ENCODE peak calls at places on chromosome 10, in five cellular contexts. One of them, this sample, is unnamed.

GRCh38 chr10:91190876-91191580 is 29.4 kb upstream of the PCGF5 start:
- DNase-seq in GM23248: peak
- DNase-seq in esophagus squamous epithelium: no peak
- DNase-seq in brain microvascular endothelial cell: peak
- DNase-seq in PC-3: peak
- DNase-seq in this sample: no peak

GRCh38 chr10:128137877-128138276 is 11.7 kb upstream of the MKI67 start:
- DNase-seq in esophagus squamous epithelium: no peak
- DNase-seq in GM23248: peak
- DNase-seq in PC-3: no peak
- DNase-seq in brain microvascular endothelial cell: no peak
- DNase-seq in this sample: no peak

GRCh38 chr10:14587540-14588083 is 187.1 kb downstream of the FAM107B start:
- DNase-seq in brain microvascular endothelial cell: no peak
- DNase-seq in GM23248: no peak
- DNase-seq in PC-3: no peak
- DNase-seq in esophagus squamous epithelium: no peak
- DNase-seq in this sample: no peak

GRCh38 chr10:119306514-119306951 is 99.2 kb downstream of the GRK5 start:
- DNase-seq in esophagus squamous epithelium: peak
- DNase-seq in GM23248: peak
- DNase-seq in brain microvascular endothelial cell: no peak
- DNase-seq in PC-3: peak
- DNase-seq in this sample: no peak

GRCh38 chr10:15705298-15705697 is 14.4 kb downstream of the ITGA8 start:
- DNase-seq in PC-3: no peak
- DNase-seq in esophagus squamous epithelium: no peak
- DNase-seq in brain microvascular endothelial cell: no peak
- DNase-seq in GM23248: no peak
- DNase-seq in this sample: no peak

GRCh38 chr10:52314007-52314821 is at the start of gene DKK1:
- DNase-seq in PC-3: peak
- DNase-seq in esophagus squamous epithelium: no peak
- DNase-seq in GM23248: peak
- DNase-seq in brain microvascular endothelial cell: peak
- DNase-seq in this sample: peak

GRCh38 chr10:5871596-5871995 is 18.1 kb downstream of the ANKRD16 start:
- DNase-seq in GM23248: no peak
- DNase-seq in PC-3: peak
- DNase-seq in esophagus squamous epithelium: no peak
- DNase-seq in brain microvascular endothelial cell: no peak
- DNase-seq in this sample: no peak

GRCh38 chr10:30199376-30200018 is 140.1 kb upstream of the JCAD start:
- DNase-seq in brain microvascular endothelial cell: no peak
- DNase-seq in esophagus squamous epithelium: no peak
- DNase-seq in PC-3: peak
- DNase-seq in GM23248: no peak
- DNase-seq in this sample: peak

GRCh38 chr10:76973515-76974289 is 663.9 kb downstream of the KCNMA1 start:
- DNase-seq in PC-3: peak
- DNase-seq in esophagus squamous epithelium: no peak
- DNase-seq in GM23248: peak
- DNase-seq in brain microvascular endothelial cell: no peak
- DNase-seq in this sample: no peak

GRCh38 chr10:131997366-131998049 is 15.8 kb upstream of the BNIP3 start:
- DNase-seq in PC-3: peak
- DNase-seq in GM23248: peak
- DNase-seq in esophagus squamous epithelium: peak
- DNase-seq in brain microvascular endothelial cell: peak
- DNase-seq in this sample: peak

GRCh38 chr10:73965890-73966768 is 31.8 kb upstream of the VCL start:
- DNase-seq in esophagus squamous epithelium: no peak
- DNase-seq in GM23248: peak
- DNase-seq in brain microvascular endothelial cell: peak
- DNase-seq in PC-3: peak
- DNase-seq in this sample: peak

GRCh38 chr10:102400598-102401321 is 5.3 kb downstream of the NFKB2 start:
- DNase-seq in GM23248: no peak
- DNase-seq in brain microvascular endothelial cell: no peak
- DNase-seq in PC-3: no peak
- DNase-seq in esophagus squamous epithelium: no peak
- DNase-seq in this sample: no peak

GRCh38 chr10:102400061-102400460 is 4.6 kb downstream of the NFKB2 start:
- DNase-seq in esophagus squamous epithelium: no peak
- DNase-seq in PC-3: no peak
- DNase-seq in brain microvascular endothelial cell: no peak
- DNase-seq in GM23248: no peak
- DNase-seq in this sample: no peak

GRCh38 chr10:102398172-102399020 is 2.9 kb downstream of the NFKB2 start:
- DNase-seq in PC-3: no peak
- DNase-seq in brain microvascular endothelial cell: no peak
- DNase-seq in esophagus squamous epithelium: no peak
- DNase-seq in GM23248: no peak
- DNase-seq in this sample: no peak

GRCh38 chr10:102401322-102401614 is 5.8 kb downstream of the NFKB2 start:
- DNase-seq in GM23248: no peak
- DNase-seq in brain microvascular endothelial cell: no peak
- DNase-seq in PC-3: no peak
- DNase-seq in esophagus squamous epithelium: no peak
- DNase-seq in this sample: no peak

DNA sequence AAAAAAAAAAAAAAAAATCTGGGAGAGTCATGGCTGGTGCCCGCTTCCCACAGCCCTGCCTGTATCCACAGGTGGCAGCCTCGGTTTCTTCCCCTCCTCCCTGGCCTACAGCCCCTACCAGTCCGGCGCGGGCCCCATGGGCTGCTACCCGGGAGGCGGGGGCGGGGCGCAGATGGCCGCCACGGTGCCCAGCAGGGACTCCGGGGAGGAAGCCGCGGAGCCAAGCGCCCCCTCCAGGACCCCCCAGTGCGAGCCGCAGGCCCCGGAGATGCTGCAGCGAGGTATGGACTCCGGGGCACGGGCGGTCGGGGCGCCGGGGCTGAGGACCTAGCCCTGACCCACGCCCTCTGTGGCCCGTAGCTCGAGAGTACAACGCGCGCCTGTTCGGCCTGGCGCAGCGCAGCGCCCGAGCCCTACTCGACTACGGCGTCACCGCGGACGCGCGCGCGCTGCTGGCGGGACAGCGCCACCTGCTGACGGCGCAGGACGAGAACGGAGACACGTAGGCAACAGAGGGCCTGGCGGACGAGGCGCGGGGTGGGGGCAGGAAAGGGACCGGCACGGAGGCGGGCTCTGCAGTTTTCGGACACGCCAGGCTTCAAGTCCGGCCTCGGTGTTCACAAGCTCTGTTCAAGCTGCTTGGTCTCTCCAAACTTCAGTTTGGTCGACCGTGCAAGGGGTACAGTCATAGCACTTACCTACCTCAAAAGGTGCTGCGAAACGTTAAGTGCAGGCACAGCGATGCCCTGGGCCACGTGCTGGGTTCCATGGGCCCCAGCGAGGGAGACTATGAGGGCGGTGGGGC is 3.9 kb downstream of the NFKB2 start:
- DNase-seq in esophagus squamous epithelium: peak
- DNase-seq in PC-3: peak
- DNase-seq in brain microvascular endothelial cell: peak
- DNase-seq in GM23248: peak
- DNase-seq in this sample: peak
- H3K4me3 ChIP-seq in esophagus squamous epithelium: peak
- H3K4me3 ChIP-seq in PC-3: peak
- H3K4me3 ChIP-seq in brain microvascular endothelial cell: peak
- H3K4me3 ChIP-seq in GM23248: peak
- H3K4me3 ChIP-seq in this sample: peak

DNA sequence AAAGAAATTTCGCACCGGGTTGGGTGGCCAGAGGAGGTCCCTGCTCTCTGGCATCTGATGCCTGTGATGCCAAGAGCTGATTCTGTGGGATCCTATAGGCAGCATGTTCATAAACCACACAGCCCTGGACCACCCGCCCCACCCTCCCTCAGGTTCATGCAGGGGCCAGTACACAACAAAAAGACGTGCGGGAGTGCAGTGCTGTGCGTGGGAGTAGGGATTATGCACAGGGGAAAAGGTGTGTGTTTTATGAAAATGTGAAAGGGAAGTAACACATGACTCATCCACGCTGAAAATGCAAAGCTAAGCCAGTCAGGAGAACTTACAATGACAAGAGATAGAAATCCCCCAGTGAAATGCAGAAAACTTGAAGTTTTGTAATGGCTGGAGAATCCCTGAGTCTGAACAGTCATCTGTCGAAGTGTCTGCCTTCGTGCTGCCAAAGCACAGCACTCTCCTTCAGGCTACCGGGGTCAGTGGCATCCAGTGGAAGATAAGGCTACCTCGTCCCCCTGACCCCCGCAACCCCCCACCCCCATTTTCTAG is 1.1 kb downstream of the KIAA1217 start:
- DNase-seq in brain microvascular endothelial cell: peak
- DNase-seq in GM23248: peak
- DNase-seq in esophagus squamous epithelium: no peak
- DNase-seq in PC-3: peak
- DNase-seq in this sample: peak
- H3K4me3 ChIP-seq in brain microvascular endothelial cell: peak
- H3K4me3 ChIP-seq in GM23248: peak
- H3K4me3 ChIP-seq in esophagus squamous epithelium: peak
- H3K4me3 ChIP-seq in PC-3: peak
- H3K4me3 ChIP-seq in this sample: no peak

DNA sequence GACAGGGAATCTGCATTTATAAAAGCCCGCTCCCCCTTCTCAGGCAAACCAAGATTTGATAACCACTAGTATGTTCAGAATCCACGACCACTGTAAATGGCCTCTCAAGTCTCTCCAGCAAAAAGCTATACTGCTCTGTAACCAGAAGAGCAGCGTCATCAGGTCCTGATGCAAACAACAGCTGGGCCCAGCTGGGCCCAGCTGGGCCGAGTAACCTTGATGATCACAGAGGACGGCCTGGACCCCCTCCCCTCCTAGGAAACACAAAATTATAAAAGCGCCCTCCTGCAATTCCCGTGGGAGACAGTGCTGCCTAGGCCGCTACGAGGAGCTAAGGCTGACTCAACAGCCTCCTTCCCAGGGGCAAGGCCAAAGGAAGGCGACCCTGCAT is 532 bp upstream of the ADO start:
- DNase-seq in PC-3: no peak
- DNase-seq in GM23248: no peak
- DNase-seq in brain microvascular endothelial cell: no peak
- DNase-seq in esophagus squamous epithelium: no peak
- DNase-seq in this sample: no peak
- H3K4me3 ChIP-seq in PC-3: peak
- H3K4me3 ChIP-seq in GM23248: peak
- H3K4me3 ChIP-seq in brain microvascular endothelial cell: peak
- H3K4me3 ChIP-seq in esophagus squamous epithelium: peak
- H3K4me3 ChIP-seq in this sample: peak

DNA sequence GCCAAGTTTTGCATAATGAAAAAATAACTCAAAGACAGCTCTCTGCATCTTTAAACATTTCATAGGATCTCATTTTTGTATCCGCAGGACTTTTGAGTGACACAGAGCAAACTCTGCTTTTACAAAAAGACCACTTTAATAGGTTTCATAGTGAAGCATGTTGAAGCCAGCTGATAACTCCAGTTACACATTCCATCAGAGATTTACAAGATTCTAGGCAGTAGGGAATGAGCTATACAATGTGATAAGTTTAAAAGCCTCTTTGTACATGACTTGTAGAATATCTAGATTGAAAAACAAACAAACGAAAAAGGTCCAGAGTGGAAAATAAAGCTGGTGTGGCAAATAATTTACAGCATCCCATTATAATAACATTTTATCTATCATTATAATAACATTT is 2.2 kb downstream of the PRKG1 start:
- DNase-seq in PC-3: no peak
- DNase-seq in esophagus squamous epithelium: no peak
- DNase-seq in brain microvascular endothelial cell: no peak
- DNase-seq in GM23248: no peak
- DNase-seq in this sample: no peak
- H3K4me3 ChIP-seq in PC-3: no peak
- H3K4me3 ChIP-seq in esophagus squamous epithelium: no peak
- H3K4me3 ChIP-seq in brain microvascular endothelial cell: no peak
- H3K4me3 ChIP-seq in GM23248: no peak
- H3K4me3 ChIP-seq in this sample: no peak

This sample was measured in lower leg skin.